ENCODE peak calls at places on chromosomes 7 and 10, in eight cellular contexts. D is left ventricle myocardium inferior, N is fibroblast of pulmonary artery, K is astrocyte of the spinal cord, F is GM12865, C is mucosa of descending colon, G is choroid plexus epithelial cell, S is cardiac fibroblast. U is an unnamed sample.

GRCh38 chr7:40105879-40106473 is 28.4 kb downstream of the MPLKIP start:
- DNase-seq in C (no peak), G (peak), D (no peak), S (peak), N (peak), F (no peak), K (no peak), U (no peak)

GRCh38 chr7:88759216-88759955 is at the start of gene ZNF804B:
- DNase-seq in N (no peak), D (peak), C (peak), G (no peak), S (no peak), F (no peak), K (no peak), U (no peak)

GRCh38 chr10:120580651-120581259 is 123.7 kb downstream of the PLPP4 start:
- DNase-seq in C (no peak), N (no peak), D (no peak), S (peak), G (no peak), K (no peak), F (no peak), U (no peak)

GRCh38 chr10:3068968-3069737 is 1.8 kb downstream of the PFKP start:
- DNase-seq in S (peak), C (no peak), N (peak), K (no peak), D (no peak), G (no peak), F (peak), U (peak)

GRCh38 chr7:84490661-84491060 is 296.1 kb upstream of the SEMA3A start:
- DNase-seq in D (no peak), N (peak), F (no peak), K (peak), C (no peak), S (peak), G (peak), U (peak)

GRCh38 chr7:149125864-149126661 is at the start of gene ZNF425:
- DNase-seq in G (peak), N (peak), F (peak), K (peak), C (peak), D (peak), S (peak), U (peak)

GRCh38 chr10:4623757-4624420 is 202.1 kb upstream of the AKR1E2 start:
- DNase-seq in S (no peak), F (no peak), K (peak), G (peak), C (no peak), D (no peak), N (peak), U (peak)

GRCh38 chr7:27181176-27181520 is 3.9 kb downstream of the HOXA11 start:
- DNase-seq in C (peak), D (no peak), F (no peak), N (no peak), G (no peak), S (no peak), K (no peak), U (peak)

GRCh38 chr7:158819571-158820203 is 9.6 kb downstream of the ESYT2 start:
- DNase-seq in S (peak), C (no peak), K (no peak), G (peak), D (no peak), F (no peak), N (peak), U (peak)

GRCh38 chr7:78218051-78218450 is 419.5 kb downstream of the PHTF2 start:
- DNase-seq in G (no peak), D (no peak), C (no peak), F (no peak), N (no peak), K (no peak), S (no peak), U (peak)

GRCh38 chr7:107122483-107122882 is 46.3 kb upstream of the HBP1 start:
- DNase-seq in F (no peak), N (no peak), D (no peak), K (peak), S (no peak), G (peak), C (no peak), U (peak)

GRCh38 chr7:22564511-22565045 is 64.6 kb upstream of the STEAP1B start:
- DNase-seq in K (peak), N (peak), C (no peak), G (peak), F (no peak), D (peak), S (peak), U (peak)

DNA sequence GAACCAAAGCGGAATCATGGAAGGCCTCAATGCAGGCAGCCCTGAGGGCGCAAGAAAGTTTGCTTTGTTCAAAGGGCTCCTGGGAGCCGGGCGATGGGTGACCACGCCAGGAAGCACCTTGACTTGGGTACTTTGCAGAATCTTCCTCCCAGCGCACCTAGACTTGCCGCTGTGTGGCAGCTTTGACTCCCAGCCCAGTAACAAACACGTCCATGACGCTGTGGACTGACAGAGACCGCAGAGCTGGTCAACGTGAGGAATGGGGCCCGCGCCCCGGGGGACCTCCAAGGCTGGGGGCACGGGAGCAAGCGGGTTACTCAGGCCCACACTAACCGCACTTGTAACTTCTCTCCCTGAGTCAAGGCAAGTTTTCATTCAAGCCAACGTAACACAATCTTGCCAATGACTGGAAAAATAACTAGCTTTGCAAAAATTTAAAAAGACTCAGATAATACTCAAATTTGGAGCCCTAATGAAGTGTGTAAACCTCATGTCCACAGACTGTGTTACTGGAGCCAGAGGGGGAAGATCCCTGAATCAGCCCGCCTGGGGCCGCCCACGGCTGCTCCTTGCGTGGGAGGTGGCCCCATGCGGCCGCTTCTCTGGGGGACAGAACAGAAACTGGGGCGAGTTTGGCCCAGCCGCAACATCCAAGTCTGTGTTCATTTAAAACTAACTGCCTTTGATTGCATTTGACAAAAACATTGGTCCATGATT is 130.8 kb downstream of the DNAJB6 start:
- DNase-seq in F (no peak), K (no peak), C (no peak), S (no peak), G (no peak), N (no peak), D (no peak), U (no peak)
- TF ChIP-seq CTCF in F (no peak), K (no peak), C (no peak), S (no peak), G (no peak), N (no peak), D (no peak), U (no peak)

GRCh38 chr7:18087031-18087686 is 59.5 kb upstream of the PRPS1L1 start:
- DNase-seq in G (peak), S (peak), D (peak), K (no peak), C (peak), N (peak), F (no peak), U (peak)
- H3K4me3 ChIP-seq in G (peak), S (peak), D (peak), K (peak), C (no peak), N (peak), F (no peak), U (peak)

GRCh38 chr10:26628395-26628794 is 69.1 kb upstream of the PDSS1 start:
- DNase-seq in D (no peak), K (no peak), C (no peak), F (no peak), G (no peak), S (no peak), N (no peak), U (no peak)

GRCh38 chr10:26624017-26624416 is 73.5 kb upstream of the PDSS1 start:
- DNase-seq in D (no peak), S (no peak), G (no peak), N (no peak), C (no peak), K (no peak), F (no peak), U (no peak)

GRCh38 chr10:26626066-26626465 is 71.4 kb upstream of the PDSS1 start:
- DNase-seq in N (no peak), G (no peak), D (no peak), F (no peak), C (no peak), S (no peak), K (no peak), U (no peak)

GRCh38 chr10:26622891-26623290 is 74.6 kb upstream of the PDSS1 start:
- DNase-seq in K (no peak), F (no peak), D (no peak), C (no peak), S (no peak), G (no peak), N (no peak), U (no peak)

GRCh38 chr10:26627320-26627719 is 70.2 kb upstream of the PDSS1 start:
- DNase-seq in N (no peak), S (no peak), C (no peak), F (no peak), K (no peak), G (no peak), D (no peak), U (no peak)
- TF ChIP-seq CTCF in N (no peak), S (no peak), C (no peak), F (no peak), K (no peak), G (no peak), D (no peak), U (no peak)

GRCh38 chr7:79453558-79454324 is at the start of gene MAGI2:
- DNase-seq in S (peak), K (peak), G (peak), F (no peak), D (peak), C (peak), N (peak), U (peak)
- H3K4me3 ChIP-seq in S (peak), K (peak), G (peak), F (no peak), D (peak), C (peak), N (peak), U (peak)

DNA sequence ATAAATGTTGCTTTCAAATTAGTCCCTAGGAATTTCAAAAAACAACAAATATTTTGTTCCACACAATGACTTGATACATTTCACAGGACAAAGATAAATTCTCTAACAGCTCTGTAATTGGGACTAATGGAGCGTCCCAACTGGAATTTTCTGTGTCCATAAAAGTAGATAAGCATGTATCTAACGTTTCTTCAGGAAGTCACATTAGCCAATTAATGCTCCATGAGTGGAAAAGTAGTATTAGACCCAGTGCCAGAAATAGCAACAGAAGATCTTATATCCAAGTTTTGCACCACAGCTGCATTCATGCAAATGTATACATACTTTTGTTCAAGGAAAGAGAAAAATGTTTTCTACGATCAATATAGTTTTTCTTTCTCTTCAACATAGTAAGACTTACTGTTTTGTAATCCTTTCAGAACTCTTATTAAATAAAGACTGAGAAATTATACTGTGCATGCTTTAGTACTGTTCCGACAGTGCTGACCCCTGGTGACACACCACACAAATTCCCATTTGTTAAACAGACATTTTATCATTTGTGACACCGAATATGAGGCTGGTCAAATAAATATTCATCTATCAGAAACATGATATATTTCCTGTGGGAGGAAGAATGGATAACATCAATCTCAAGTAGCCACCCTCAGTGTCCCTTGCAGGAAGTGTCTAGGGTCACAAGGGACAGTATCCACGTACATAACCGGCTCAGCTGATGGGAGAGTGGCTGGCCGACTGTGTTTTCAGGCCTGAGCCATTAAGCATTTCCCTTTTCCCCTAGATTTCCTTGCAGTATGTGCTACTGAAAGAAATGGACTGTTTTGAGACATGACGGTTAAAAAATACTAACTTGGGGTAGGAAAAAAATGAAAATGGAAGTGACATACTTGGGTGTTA is 102.1 kb upstream of the RSU1 start:
- DNase-seq in N (no peak), F (no peak), S (peak), G (peak), K (no peak), C (no peak), D (no peak), U (no peak)
- TF ChIP-seq CTCF in N (no peak), F (no peak), S (no peak), G (no peak), K (no peak), C (no peak), D (no peak), U (no peak)

DNA sequence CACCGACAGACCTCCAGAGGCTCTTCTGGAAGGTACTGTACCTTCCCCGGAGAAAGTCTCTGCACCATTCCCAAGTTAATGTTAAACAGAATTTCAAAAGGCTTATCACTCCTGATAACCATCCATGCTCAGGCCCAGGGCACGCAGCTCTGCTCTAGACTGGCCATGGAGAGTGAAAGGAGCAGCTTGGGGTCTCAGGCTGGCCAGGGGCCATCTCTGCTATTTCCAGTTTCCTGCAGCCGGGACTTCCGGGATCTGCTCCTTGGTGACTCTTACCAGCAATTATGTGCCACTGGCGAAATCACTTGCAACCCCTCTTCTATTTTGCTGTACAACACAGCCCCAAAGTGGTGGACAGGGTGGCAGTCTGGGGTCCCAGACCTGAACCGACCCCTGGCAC is 6.0 kb downstream of the CLDN15 start:
- DNase-seq in G (no peak), S (no peak), D (no peak), K (no peak), C (no peak), N (no peak), F (no peak), U (no peak)
- H3K4me3 ChIP-seq in G (no peak), S (no peak), D (peak), K (no peak), C (no peak), N (no peak), F (no peak), U (no peak)

GRCh38 chr10:132163278-132163765 is 23.4 kb upstream of the DPYSL4 start:
- DNase-seq in N (no peak), S (no peak), F (peak), G (no peak), K (no peak), C (peak), D (no peak), U (no peak)
- TF ChIP-seq CTCF in N (no peak), S (no peak), F (no peak), G (no peak), K (no peak), C (no peak), D (peak), U (no peak)

GRCh38 chr7:134741901-134742635 is 37.4 kb upstream of the CALD1 start:
- DNase-seq in N (peak), K (peak), G (peak), S (peak), D (no peak), C (no peak), F (no peak), U (peak)

GRCh38 chr7:134739362-134739761 is 40.1 kb upstream of the CALD1 start:
- DNase-seq in G (no peak), C (no peak), D (no peak), K (no peak), F (no peak), N (no peak), S (no peak), U (no peak)

GRCh38 chr7:134736381-134736780 is 43.1 kb upstream of the CALD1 start:
- DNase-seq in S (no peak), K (no peak), C (no peak), D (no peak), G (no peak), N (no peak), F (no peak), U (no peak)

GRCh38 chr7:134740364-134740763 is 39.1 kb upstream of the CALD1 start:
- DNase-seq in S (no peak), N (no peak), K (no peak), C (no peak), F (no peak), G (no peak), D (no peak), U (no peak)

DNA sequence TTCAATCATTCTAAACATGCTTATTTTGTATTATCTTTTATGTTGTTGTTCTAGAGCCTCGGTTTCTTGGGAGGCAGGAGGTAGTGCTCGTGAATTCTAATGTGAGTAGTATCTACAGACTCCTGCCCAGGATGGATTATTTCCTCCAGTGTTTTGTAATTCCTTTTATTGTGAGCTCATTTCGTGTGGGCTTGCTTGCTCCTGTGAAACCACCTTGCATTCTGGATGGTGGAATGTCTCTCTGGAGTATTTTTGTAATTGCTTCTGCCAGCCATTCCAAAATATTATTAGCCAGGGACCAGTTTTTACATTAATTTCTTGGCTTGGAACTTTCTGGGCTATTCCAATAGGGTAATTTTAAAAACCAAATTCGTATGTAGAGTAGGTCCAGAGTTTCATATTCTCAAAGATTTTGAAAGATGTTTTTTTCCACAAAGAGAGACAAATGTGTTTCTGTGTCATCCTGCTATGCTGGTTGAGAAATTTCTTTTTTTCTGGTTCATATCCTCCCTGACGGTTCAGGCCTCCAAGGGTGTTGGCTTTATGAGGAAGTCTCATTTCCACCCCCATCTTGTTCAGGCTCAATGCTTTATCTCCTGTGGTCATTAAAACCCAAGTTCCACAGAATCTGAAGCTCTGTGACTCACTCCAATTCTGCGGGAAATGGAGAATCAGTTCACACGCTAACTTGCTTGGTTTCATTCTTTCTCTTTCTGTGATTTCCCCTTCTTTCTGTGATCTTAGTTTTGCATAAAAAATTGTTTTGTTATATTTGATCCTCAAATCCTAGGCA is 41.7 kb upstream of the CALD1 start:
- DNase-seq in G (peak), C (no peak), K (peak), D (no peak), F (peak), N (peak), S (peak), U (peak)
- H3K4me3 ChIP-seq in G (no peak), C (no peak), K (no peak), D (no peak), F (no peak), N (no peak), S (no peak), U (no peak)

GRCh38 chr7:96135241-96135640 is 186.7 kb downstream of the SLC25A13 start:
- DNase-seq in F (no peak), C (no peak), K (no peak), G (no peak), D (no peak), S (no peak), N (no peak), U (no peak)

GRCh38 chr7:96126382-96126781 is 195.5 kb downstream of the SLC25A13 start:
- DNase-seq in C (no peak), F (no peak), N (no peak), D (no peak), S (no peak), G (no peak), K (no peak), U (no peak)

GRCh38 chr7:96127746-96128145 is 194.2 kb downstream of the SLC25A13 start:
- DNase-seq in F (no peak), N (no peak), K (no peak), G (peak), D (no peak), S (peak), C (no peak), U (no peak)

GRCh38 chr7:96136600-96137239 is 185.2 kb downstream of the SLC25A13 start:
- DNase-seq in K (no peak), G (no peak), C (no peak), F (no peak), D (no peak), S (no peak), N (no peak), U (no peak)

DNA sequence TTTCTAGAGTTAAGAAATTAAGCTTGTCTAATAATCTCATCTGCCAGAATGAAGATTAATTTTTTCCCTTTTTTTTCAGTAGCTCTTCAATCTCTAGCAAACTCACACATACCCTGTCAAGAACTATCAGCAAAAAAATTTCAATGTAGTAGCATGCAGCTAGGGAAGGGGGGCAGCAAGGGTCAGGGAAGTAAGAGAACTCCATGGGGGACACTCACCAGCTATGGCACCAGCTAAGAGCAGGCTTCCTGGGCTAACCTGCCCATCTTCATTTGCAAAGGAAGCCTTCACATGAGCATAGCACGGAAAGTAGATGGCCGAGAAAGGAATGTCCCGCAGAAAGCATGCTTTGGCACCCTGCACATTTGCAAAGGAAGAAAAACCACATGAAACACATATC is 190.4 kb downstream of the SLC25A13 start:
- DNase-seq in K (no peak), N (no peak), F (no peak), G (no peak), C (no peak), D (no peak), S (no peak), U (no peak)
- TF ChIP-seq CTCF in K (no peak), N (no peak), F (no peak), G (no peak), C (no peak), D (no peak), S (no peak), U (no peak)

U was measured in foreskin fibroblast.